ENCODE peak calls at places on chromosome 16, in seven cellular contexts. Z, N, P, L, G, U and M are unnamed samples.
A peak's percentile ranks its signal among the peaks of the same experiment; 100 is the strongest.

GRCh38 chr16:64445245-64445644 is 676.6 kb downstream of the CDH11 start:
- DNase-seq in Z (no peak), N (peak; percentile 26), P (no peak), L (no peak), G (no peak), U (no peak), M (no peak)

GRCh38 chr16:12613131-12613991 is 190.3 kb downstream of the CPPED1 start:
- DNase-seq in Z (no peak), N (peak; percentile 25), P (no peak), L (no peak), G (no peak), U (no peak), M (peak; percentile 14)

GRCh38 chr16:75420987-75421819 is 12.1 kb downstream of the CFDP1 start:
- DNase-seq in Z (peak; percentile 70), N (peak; percentile 91), P (no peak), L (no peak), G (peak; percentile 71), U (peak; percentile 35), M (peak; percentile 82)

GRCh38 chr16:25023541-25023940 is 8.4 kb upstream of the ARHGAP17 start:
- DNase-seq in Z (no peak), N (no peak), P (no peak), L (no peak), G (no peak), U (no peak), M (no peak)

GRCh38 chr16:54801445-54801844 is 129.2 kb upstream of the IRX5 start:
- DNase-seq in Z (no peak), N (no peak), P (no peak), L (no peak), G (no peak), U (no peak), M (no peak)

GRCh38 chr16:69201787-69202186 is 14.8 kb downstream of the SNTB2 start:
- DNase-seq in Z (no peak), N (no peak), P (no peak), L (no peak), G (no peak), U (no peak), M (no peak)

GRCh38 chr16:4327782-4328579 is 12.1 kb downstream of the GLIS2 start:
- DNase-seq in Z (peak; percentile 83), N (peak; percentile 95), P (peak; percentile 82), L (peak; percentile 77), G (peak; percentile 95), U (peak; percentile 62), M (peak; percentile 74)

GRCh38 chr16:35197656-35198055 is 1738.2 kb downstream of the TP53TG3F start:
- DNase-seq in Z (no peak), N (no peak), P (no peak), L (no peak), G (no peak), U (no peak), M (no peak)

GRCh38 chr16:50711862-50712567 is 18.6 kb downstream of the NOD2 start:
- DNase-seq in Z (no peak), N (no peak), P (no peak), L (no peak), G (peak; percentile 89), U (peak; percentile 34), M (no peak)

GRCh38 chr16:68406458-68407041 is 41.8 kb downstream of the SMPD3 start:
- DNase-seq in Z (no peak), N (no peak), P (no peak), L (no peak), G (peak; percentile 76), U (peak; percentile 73), M (no peak)

GRCh38 chr16:68037820-68038597 is 14.9 kb downstream of the DUS2 start:
- DNase-seq in Z (no peak), N (no peak), P (no peak), L (no peak), G (no peak), U (no peak), M (no peak)

GRCh38 chr16:13186813-13187212 is 285.4 kb downstream of the SHISA9 start:
- DNase-seq in Z (no peak), N (peak; percentile 55), P (no peak), L (no peak), G (no peak), U (no peak), M (no peak)

GRCh38 chr16:24318670-24319069 is 62.5 kb downstream of the CACNG3 start:
- DNase-seq in Z (no peak), N (peak; percentile 71), P (no peak), L (no peak), G (no peak), U (no peak), M (no peak)

GRCh38 chr16:17343729-17344128 is 127.0 kb downstream of the XYLT1 start:
- DNase-seq in Z (no peak), N (no peak), P (no peak), L (no peak), G (no peak), U (no peak), M (no peak)

GRCh38 chr16:76583466-76583865 is 306.3 kb downstream of the CNTNAP4 start:
- DNase-seq in Z (no peak), N (no peak), P (no peak), L (no peak), G (peak; percentile 55), U (peak; percentile 12), M (no peak)

GRCh38 chr16:683396-684066 is 603 bp downstream of the JMJD8 start:
- DNase-seq in Z (no peak), N (no peak), P (no peak), L (no peak), G (no peak), U (no peak), M (no peak)

GRCh38 chr16:10480151-10480550 is 94.3 kb downstream of the ATF7IP2 start:
- DNase-seq in Z (no peak), N (no peak), P (no peak), L (no peak), G (no peak), U (no peak), M (no peak)

GRCh38 chr16:86151372-86151950 is 252.5 kb downstream of the IRF8 start:
- DNase-seq in Z (no peak), N (no peak), P (no peak), L (no peak), G (no peak), U (no peak), M (peak; percentile 17)

GRCh38 chr16:49799172-49799571 is 56.7 kb downstream of the ZNF423 start:
- DNase-seq in Z (no peak), N (peak; percentile 71), P (no peak), L (no peak), G (no peak), U (no peak), M (no peak)

GRCh38 chr16:14436410-14436955 is 193.6 kb downstream of the PARN start:
- DNase-seq in Z (no peak), N (no peak), P (no peak), L (no peak), G (no peak), U (no peak), M (no peak)

GRCh38 chr16:19071811-19072777 is 4.7 kb downstream of the COQ7 start:
- DNase-seq in Z (peak; percentile 70), N (peak; percentile 84), P (peak; percentile 22), L (no peak), G (peak; percentile 58), U (peak; percentile 46), M (peak; percentile 77)

GRCh38 chr16:12907670-12908233 is 6.4 kb downstream of the SHISA9 start:
- DNase-seq in Z (no peak), N (peak; percentile 79), P (no peak), L (no peak), G (peak; percentile 38), U (no peak), M (no peak)

GRCh38 chr16:56477096-56477878 is 25.9 kb downstream of the OGFOD1 start:
- DNase-seq in Z (no peak), N (no peak), P (no peak), L (no peak), G (no peak), U (no peak), M (no peak)

GRCh38 chr16:84672276-84673202 is 24.2 kb downstream of the KLHL36 start:
- DNase-seq in Z (peak; percentile 87), N (peak; percentile 87), P (peak; percentile 82), L (peak; percentile 85), G (peak; percentile 82), U (peak; percentile 77), M (peak; percentile 83)

GRCh38 chr16:29694384-29695195 is 15.6 kb downstream of the QPRT start:
- DNase-seq in Z (no peak), N (no peak), P (no peak), L (no peak), G (peak; percentile 53), U (no peak), M (no peak)

GRCh38 chr16:1771864-1772361 is 570 bp upstream of the NME3 start:
- DNase-seq in Z (no peak), N (peak; percentile 63), P (no peak), L (no peak), G (no peak), U (no peak), M (peak; percentile 16)
- TF ChIP-seq POLR2AphosphoS5 in Z (no peak), N (peak; percentile 22), P (no peak), L (no peak), G (no peak), U (no peak), M (no peak)

GRCh38 chr16:89102777-89103073 is 9.1 kb downstream of the ACSF3 start:
- DNase-seq in Z (no peak), N (no peak), P (no peak), L (no peak), G (no peak), U (no peak), M (no peak)

GRCh38 chr16:89102035-89102776 is 8.6 kb downstream of the ACSF3 start:
- DNase-seq in Z (no peak), N (no peak), P (no peak), L (no peak), G (no peak), U (no peak), M (peak; percentile 63)

GRCh38 chr16:89100601-89101302 is 7.1 kb downstream of the ACSF3 start:
- DNase-seq in Z (no peak), N (no peak), P (no peak), L (no peak), G (no peak), U (no peak), M (no peak)

GRCh38 chr16:89099905-89100304 is 6.3 kb downstream of the ACSF3 start:
- DNase-seq in Z (no peak), N (no peak), P (no peak), L (no peak), G (no peak), U (no peak), M (peak; percentile 74)

GRCh38 chr16:89101303-89102034 is 7.8 kb downstream of the ACSF3 start:
- DNase-seq in Z (no peak), N (no peak), P (no peak), L (no peak), G (no peak), U (no peak), M (no peak)
- TF ChIP-seq POLR2AphosphoS5 in Z (no peak), N (no peak), P (no peak), L (no peak), G (no peak), U (no peak), M (no peak)

GRCh38 chr16:88352261-88353200 is 30.2 kb upstream of the ZNF469 start:
- DNase-seq in Z (no peak), N (no peak), P (no peak), L (no peak), G (peak; percentile 27), U (no peak), M (no peak)
- TF ChIP-seq POLR2AphosphoS5 in Z (no peak), N (no peak), P (no peak), L (no peak), G (no peak), U (no peak), M (no peak)

DNA sequence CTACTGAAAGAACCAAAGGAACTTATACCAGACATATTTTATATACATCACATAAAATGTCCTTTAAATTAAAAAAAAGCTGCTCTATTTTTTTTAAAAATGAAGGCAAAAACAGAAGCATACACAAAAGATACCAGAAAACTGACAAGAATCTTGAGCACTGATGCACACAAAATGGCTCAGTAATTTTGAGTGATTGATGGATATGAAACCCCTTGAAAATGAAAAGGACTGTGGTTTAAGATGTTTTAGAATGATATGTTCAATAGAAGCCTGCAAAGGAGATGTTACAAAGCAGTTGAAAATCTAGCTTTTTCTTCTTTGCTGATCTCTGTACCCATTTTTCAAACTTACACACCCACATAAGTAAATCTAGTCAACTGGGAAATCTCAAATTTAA is 2.7 kb downstream of the C16orf87 start:
- DNase-seq in Z (no peak), N (no peak), P (no peak), L (no peak), G (no peak), U (no peak), M (no peak)
- TF ChIP-seq POLR2AphosphoS5 in Z (no peak), N (no peak), P (no peak), L (no peak), G (no peak), U (no peak), M (no peak)